ENCODE peak calls at places on chromosomes 11 and 22, in eight cellular contexts. S is LoVo; O is heart left ventricle; W is naive thymus-derived CD4-positive, alpha-beta T cell; U is ELF-1; B is RWPE1; C is body of pancreas; V is GM23248. Q is an unnamed sample.

GRCh38 chr22:24409707-24410106 is 17.7 kb upstream of the ADORA2A start:
- DNase-seq in U (no peak), O (no peak), C (no peak), B (no peak), S (no peak), V (no peak), W (no peak), Q (no peak)

GRCh38 chr22:31268281-31268680 is 24.0 kb downstream of the PIK3IP1 start:
- DNase-seq in S (no peak), W (no peak), O (no peak), C (no peak), U (no peak), V (no peak), B (no peak), Q (no peak)

GRCh38 chr11:66417000-66417399 is 3.8 kb upstream of the NPAS4 start:
- DNase-seq in C (no peak), U (no peak), O (no peak), B (no peak), S (no peak), W (no peak), V (no peak), Q (no peak)

GRCh38 chr11:69630009-69630870 is 10.7 kb upstream of the CCND1 start:
- DNase-seq in O (no peak), V (peak; percentile 40), S (no peak), B (no peak), U (no peak), W (no peak), C (no peak), Q (peak; percentile 87)

GRCh38 chr11:64092119-64092760 is 56.5 kb downstream of the FLRT1 start:
- DNase-seq in B (no peak), W (no peak), V (no peak), O (no peak), S (no peak), U (no peak), C (no peak), Q (peak; percentile 67)

GRCh38 chr22:43007519-43008102 is 7.3 kb downstream of the PACSIN2 start:
- DNase-seq in S (no peak), W (no peak), B (no peak), C (peak; percentile 93), U (peak; percentile 78), V (peak; percentile 86), O (no peak), Q (no peak)

GRCh38 chr22:40405178-40406062 is 35.0 kb downstream of the SGSM3 start:
- DNase-seq in V (no peak), C (no peak), O (no peak), U (no peak), S (no peak), W (no peak), B (no peak), Q (peak; percentile 49)

GRCh38 chr11:69220581-69221051 is 64.9 kb downstream of the SMIM38 start:
- DNase-seq in C (peak; percentile 56), S (no peak), V (peak; percentile 67), U (no peak), O (peak; percentile 11), W (no peak), B (no peak), Q (peak; percentile 28)

GRCh38 chr22:37147186-37147990 is 2.3 kb downstream of the IL2RB start:
- DNase-seq in S (no peak), V (no peak), U (no peak), B (no peak), W (no peak), C (no peak), O (no peak), Q (no peak)

GRCh38 chr22:20866716-20867115 is 7.9 kb downstream of the SNAP29 start:
- DNase-seq in O (no peak), V (no peak), W (no peak), B (no peak), C (no peak), S (no peak), U (no peak), Q (no peak)

GRCh38 chr11:37512156-37512780 is 914.2 kb upstream of the RAG2 start:
- DNase-seq in B (no peak), S (no peak), V (peak; percentile 3), W (no peak), U (no peak), C (no peak), O (no peak), Q (no peak)

GRCh38 chr11:119712459-119713360 is 16.3 kb downstream of the NECTIN1 start:
- DNase-seq in O (no peak), C (no peak), V (no peak), B (no peak), S (no peak), W (no peak), U (no peak), Q (no peak)

GRCh38 chr11:14480716-14481115 is 18.9 kb downstream of the COPB1 start:
- DNase-seq in S (no peak), W (no peak), V (peak; percentile 10), B (peak; percentile 4), O (no peak), U (no peak), C (no peak), Q (no peak)

GRCh38 chr11:133894956-133895549 is 49.7 kb upstream of the SPATA19 start:
- DNase-seq in V (no peak), W (no peak), O (no peak), U (peak; percentile 89), C (no peak), S (no peak), B (no peak), Q (peak; percentile 79)

GRCh38 chr22:40651563-40652501 is 15.3 kb upstream of the MRTFA start:
- DNase-seq in O (peak; percentile 94), S (peak; percentile 97), C (peak; percentile 94), V (peak; percentile 100), B (peak; percentile 90), W (peak; percentile 19), U (peak; percentile 96), Q (peak; percentile 88)

GRCh38 chr11:111855506-111855905 is 15.9 kb downstream of the ALG9 start:
- DNase-seq in S (no peak), W (no peak), U (no peak), B (no peak), O (no peak), V (no peak), C (no peak), Q (no peak)

GRCh38 chr11:70203749-70204465 is 811 bp downstream of the FADD start:
- DNase-seq in V (peak; percentile 96), C (peak; percentile 73), W (peak; percentile 83), U (peak; percentile 54), O (peak; percentile 67), S (peak; percentile 85), B (peak; percentile 84), Q (no peak)

GRCh38 chr11:67270256-67271211 is 4.3 kb downstream of the GRK2 start:
- DNase-seq in U (peak; percentile 62), S (no peak), C (peak; percentile 56), V (no peak), O (peak; percentile 73), B (no peak), W (peak; percentile 28), Q (peak; percentile 92)

GRCh38 chr11:27391336-27392015 is 28.5 kb upstream of the CCDC34 start:
- DNase-seq in S (peak; percentile 68), W (no peak), V (peak; percentile 39), B (peak; percentile 3), O (no peak), U (no peak), C (no peak), Q (no peak)

GRCh38 chr11:64089493-64089892 is 53.8 kb downstream of the FLRT1 start:
- DNase-seq in O (no peak), C (no peak), S (no peak), V (no peak), W (no peak), B (no peak), U (no peak), Q (no peak)

GRCh38 chr11:60775420-60775961 is 9.6 kb upstream of the MS4A10 start:
- DNase-seq in S (peak; percentile 84), O (peak; percentile 83), V (peak; percentile 84), B (peak; percentile 73), W (peak; percentile 86), U (peak; percentile 96), C (peak; percentile 93), Q (peak; percentile 93)